ENCODE peak calls at places on chromosomes 11 and 22, in five cellular contexts. R, K, U, O and H are unnamed samples.

GRCh38 chr11:128714881-128715280 is 21.0 kb downstream of the FLI1 start:
- DNase-seq in R (no peak), K (no peak), U (no peak), O (no peak), H (no peak)

GRCh38 chr22:28951969-28952521 is 68.7 kb downstream of the ZNRF3 start:
- DNase-seq in R (no peak), K (no peak), U (no peak), O (no peak), H (no peak)

GRCh38 chr11:44973634-44974401 is 23.1 kb upstream of the TP53I11 start:
- DNase-seq in R (no peak), K (no peak), U (no peak), O (no peak), H (no peak)

GRCh38 chr11:19199766-19200165 is 2.0 kb downstream of the CSRP3 start:
- DNase-seq in R (no peak), K (no peak), U (no peak), O (no peak), H (no peak)

GRCh38 chr11:36008576-36008975 is 64.7 kb downstream of the LDLRAD3 start:
- DNase-seq in R (no peak), K (no peak), U (no peak), O (no peak), H (no peak)

GRCh38 chr11:113436672-113437252 is 38.4 kb downstream of the DRD2 start:
- DNase-seq in R (no peak), K (no peak), U (no peak), O (no peak), H (no peak)

GRCh38 chr11:104812416-104812815 is 85.8 kb downstream of the CASP12 start:
- DNase-seq in R (no peak), K (no peak), U (no peak), O (no peak), H (no peak)

GRCh38 chr11:114762437-114762836 is 84.1 kb downstream of the NXPE2 start:
- DNase-seq in R (peak), K (peak), U (no peak), O (no peak), H (no peak)

GRCh38 chr22:42856179-42856864 is 751 bp downstream of the ARFGAP3 start:
- DNase-seq in R (peak), K (peak), U (no peak), O (peak), H (no peak)

GRCh38 chr11:92569717-92570116 is 345.1 kb downstream of the FAT3 start:
- DNase-seq in R (no peak), K (no peak), U (no peak), O (no peak), H (no peak)